ENCODE peak calls at places on chromosomes 7 and 10, in eight cellular contexts. D, Q, I, E, P, K, A and Z are unnamed samples.

GRCh38 chr10:51244739-51245138 is 170.5 kb downstream of the PRKG1 start:
- DNase-seq in D (peak), Q (no peak), I (no peak), E (no peak), P (no peak), K (no peak), A (no peak), Z (no peak)

GRCh38 chr10:125153693-125154490 is 6.5 kb downstream of the CTBP2 start:
- DNase-seq in D (no peak), Q (no peak), I (no peak), E (peak), P (no peak), K (no peak), A (peak), Z (no peak)

GRCh38 chr7:149060161-149060560 is 30.4 kb downstream of the ZNF786 start:
- DNase-seq in D (no peak), Q (no peak), I (no peak), E (no peak), P (peak), K (no peak), A (no peak), Z (no peak)

GRCh38 chr10:76309744-76310441 is 878.5 kb downstream of the LRMDA start:
- DNase-seq in D (no peak), Q (no peak), I (no peak), E (no peak), P (no peak), K (no peak), A (no peak), Z (no peak)

GRCh38 chr7:38929460-38930171 is 20.6 kb upstream of the VPS41 start:
- DNase-seq in D (peak), Q (no peak), I (no peak), E (no peak), P (no peak), K (peak), A (no peak), Z (no peak)

GRCh38 chr7:123773499-123773898 is 24.7 kb upstream of the WASL start:
- DNase-seq in D (no peak), Q (no peak), I (no peak), E (no peak), P (peak), K (no peak), A (peak), Z (no peak)

GRCh38 chr7:150962285-150962742 is 15.8 kb downstream of the KCNH2 start:
- DNase-seq in D (no peak), Q (no peak), I (no peak), E (no peak), P (no peak), K (no peak), A (no peak), Z (no peak)

GRCh38 chr7:134514663-134515062 is 12.7 kb upstream of the AKR1B10 start:
- DNase-seq in D (peak), Q (no peak), I (peak), E (no peak), P (peak), K (peak), A (peak), Z (no peak)

GRCh38 chr7:20665096-20665495 is 49.6 kb downstream of the ABCB5 start:
- DNase-seq in D (no peak), Q (no peak), I (no peak), E (no peak), P (no peak), K (no peak), A (no peak), Z (no peak)

GRCh38 chr10:100238429-100238828 is 9.0 kb upstream of the CHUK start:
- DNase-seq in D (no peak), Q (no peak), I (no peak), E (no peak), P (no peak), K (no peak), A (no peak), Z (no peak)